ENCODE peak calls at places on chromosome 16, in seven cellular contexts. U is CD8-positive, alpha-beta memory T cell; O is activated T-helper 1 cell treated with anti-CD3 and anti-CD28 coated beads, Interleukin-12 subunit alpha, Interleukin-12 subunit beta, Interleukin-2, Interleukin-4 antibody, amounts not matched to agents 30 ng/mL and 10 ng/mL and 1 ng/mL, durations not matched to agents 14 hours and 24 hours and 36 hours; R is frontal cortex; X is stimulated activated CD8-positive, alpha-beta memory T cell treated with anti-CD3 and anti-CD28 coated beads, Interleukin-7, amount 100 ng/mL, for 24 hours; M is LoVo; G is RWPE1. Q is an unnamed sample.

GRCh38 chr16:75116911-75117245 is 298 bp upstream of the LDHD start:
- DNase-seq in U (no peak), O (no peak), R (no peak), X (no peak), M (no peak), G (no peak), Q (no peak)

GRCh38 chr16:20939599-20939998 is 39.0 kb downstream of the LYRM1 start:
- DNase-seq in U (no peak), O (no peak), R (no peak), X (no peak), M (no peak), G (no peak), Q (no peak)

GRCh38 chr16:54240180-54241125 is 46.1 kb downstream of the IRX3 start:
- DNase-seq in U (no peak), O (no peak), R (no peak), X (no peak), M (no peak), G (no peak), Q (no peak)

GRCh38 chr16:70686376-70687171 is 721 bp upstream of the MTSS2 start:
- DNase-seq in U (no peak), O (no peak), R (no peak), X (no peak), M (no peak), G (no peak), Q (no peak)

GRCh38 chr16:3839402-3840184 is 40.9 kb downstream of the CREBBP start:
- DNase-seq in U (no peak), O (no peak), R (no peak), X (no peak), M (no peak), G (no peak), Q (no peak)

GRCh38 chr16:11203111-11203623 is 52.8 kb downstream of the SOCS1 start:
- DNase-seq in U (no peak), O (no peak), R (no peak), X (no peak), M (no peak), G (no peak), Q (no peak)

GRCh38 chr16:85819245-85819644 is 19.8 kb downstream of the COX4I1 start:
- DNase-seq in U (peak; percentile 69), O (peak; percentile 76), R (peak; percentile 49), X (peak; percentile 80), M (peak; percentile 58), G (peak; percentile 74), Q (peak; percentile 78)

GRCh38 chr16:88601313-88602036 is 31.3 kb downstream of the ZC3H18 start:
- DNase-seq in U (no peak), O (no peak), R (no peak), X (no peak), M (no peak), G (no peak), Q (no peak)

GRCh38 chr16:84730406-84731106 is 30.8 kb downstream of the USP10 start:
- DNase-seq in U (no peak), O (no peak), R (no peak), X (no peak), M (peak; percentile 83), G (peak; percentile 80), Q (peak; percentile 31)

GRCh38 chr16:27237229-27238015 is 31.1 kb downstream of the NSMCE1 start:
- DNase-seq in U (peak; percentile 67), O (peak; percentile 69), R (no peak), X (peak; percentile 51), M (no peak), G (no peak), Q (peak; percentile 70)

GRCh38 chr16:17101646-17102045 is 369.1 kb downstream of the XYLT1 start:
- DNase-seq in U (no peak), O (no peak), R (no peak), X (no peak), M (no peak), G (no peak), Q (no peak)

GRCh38 chr16:55508941-55509920 is at the start of gene LPCAT2:
- DNase-seq in U (no peak), O (peak; percentile 51), R (peak; percentile 59), X (peak; percentile 20), M (peak; percentile 86), G (peak; percentile 92), Q (peak; percentile 17)

GRCh38 chr16:72036098-72036497 is 18.2 kb upstream of the HP start:
- DNase-seq in U (no peak), O (no peak), R (no peak), X (no peak), M (no peak), G (no peak), Q (no peak)

GRCh38 chr16:56671706-56672105 is 2.1 kb downstream of the MT1H start:
- DNase-seq in U (no peak), O (no peak), R (no peak), X (no peak), M (no peak), G (no peak), Q (no peak)

GRCh38 chr16:53504665-53505064 is 1.7 kb upstream of the AKTIP start:
- DNase-seq in U (peak; percentile 17), O (no peak), R (no peak), X (no peak), M (no peak), G (no peak), Q (no peak)

GRCh38 chr16:54231336-54231735 is 55.3 kb downstream of the IRX3 start:
- DNase-seq in U (no peak), O (no peak), R (no peak), X (no peak), M (no peak), G (no peak), Q (no peak)

GRCh38 chr16:15592324-15592723 is 50.6 kb downstream of the MARF1 start:
- DNase-seq in U (no peak), O (no peak), R (no peak), X (no peak), M (peak; percentile 38), G (no peak), Q (peak; percentile 18)

GRCh38 chr16:58661199-58661830 is 23.3 kb downstream of the SLC38A7 start:
- DNase-seq in U (no peak), O (no peak), R (peak; percentile 50), X (no peak), M (peak; percentile 76), G (peak; percentile 86), Q (peak; percentile 12)

GRCh38 chr16:84225126-84225525 is 14.7 kb downstream of the KCNG4 start:
- DNase-seq in U (no peak), O (no peak), R (no peak), X (no peak), M (no peak), G (no peak), Q (no peak)

GRCh38 chr16:57477531-57478202 is 8.6 kb downstream of the DOK4 start:
- DNase-seq in U (no peak), O (no peak), R (no peak), X (no peak), M (no peak), G (no peak), Q (no peak)

GRCh38 chr16:54287018-54287757 is 601 bp upstream of the IRX3 start:
- DNase-seq in U (no peak), O (no peak), R (no peak), X (no peak), M (no peak), G (peak; percentile 23), Q (no peak)

GRCh38 chr16:89697616-89698331 is 3.7 kb downstream of the SPATA2L start:
- DNase-seq in U (no peak), O (no peak), R (no peak), X (no peak), M (no peak), G (no peak), Q (no peak)

GRCh38 chr16:7405166-7405565 is 72.5 kb downstream of the RBFOX1 start:
- DNase-seq in U (no peak), O (no peak), R (no peak), X (no peak), M (no peak), G (no peak), Q (no peak)

GRCh38 chr16:2511128-2511785 is 2.5 kb upstream of the ATP6V0C start:
- DNase-seq in U (no peak), O (no peak), R (no peak), X (no peak), M (no peak), G (no peak), Q (no peak)

GRCh38 chr16:73713301-73713700 is 583.3 kb upstream of the PSMD7 start:
- DNase-seq in U (no peak), O (no peak), R (peak; percentile 36), X (no peak), M (no peak), G (no peak), Q (no peak)

GRCh38 chr16:14104066-14104465 is 32.9 kb downstream of the MRTFB start:
- DNase-seq in U (no peak), O (no peak), R (no peak), X (no peak), M (no peak), G (no peak), Q (no peak)

GRCh38 chr16:54193656-54194007 is 93.0 kb downstream of the IRX3 start:
- DNase-seq in U (no peak), O (peak; percentile 16), R (no peak), X (no peak), M (peak; percentile 38), G (peak; percentile 59), Q (no peak)

GRCh38 chr16:1028056-1028455 is 44.5 kb upstream of the SSTR5 start:
- DNase-seq in U (no peak), O (no peak), R (no peak), X (no peak), M (no peak), G (no peak), Q (no peak)

GRCh38 chr16:12303649-12304048 is 327.1 kb downstream of the SNX29 start:
- DNase-seq in U (no peak), O (no peak), R (no peak), X (no peak), M (no peak), G (no peak), Q (no peak)

GRCh38 chr16:78478267-78478821 is 378.9 kb downstream of the WWOX start:
- DNase-seq in U (no peak), O (no peak), R (no peak), X (no peak), M (no peak), G (no peak), Q (no peak)

GRCh38 chr16:19071811-19072777 is 4.7 kb downstream of the COQ7 start:
- DNase-seq in U (peak; percentile 21), O (peak; percentile 39), R (no peak), X (peak; percentile 40), M (peak; percentile 60), G (peak; percentile 42), Q (peak; percentile 29)

GRCh38 chr16:89599451-89599858 is 14.0 kb upstream of the DPEP1 start:
- DNase-seq in U (no peak), O (no peak), R (no peak), X (no peak), M (peak; percentile 41), G (no peak), Q (no peak)

GRCh38 chr16:59412275-59412841 is 678.2 kb upstream of the GOT2 start:
- DNase-seq in U (no peak), O (no peak), R (no peak), X (no peak), M (no peak), G (peak; percentile 3), Q (no peak)

GRCh38 chr16:11175106-11175795 is 80.8 kb downstream of the SOCS1 start:
- DNase-seq in U (no peak), O (no peak), R (no peak), X (no peak), M (no peak), G (no peak), Q (no peak)

GRCh38 chr16:11010576-11011221 is 66.3 kb downstream of the CLEC16A start:
- DNase-seq in U (no peak), O (no peak), R (no peak), X (no peak), M (no peak), G (no peak), Q (no peak)

GRCh38 chr16:49051626-49052025 is 230.0 kb downstream of the CBLN1 start:
- DNase-seq in U (no peak), O (no peak), R (no peak), X (no peak), M (no peak), G (no peak), Q (no peak)

GRCh38 chr16:85625053-85625452 is 11.9 kb downstream of the GSE1 start:
- DNase-seq in U (no peak), O (no peak), R (no peak), X (no peak), M (no peak), G (no peak), Q (no peak)

GRCh38 chr16:54143410-54143809 is 143.2 kb downstream of the IRX3 start:
- DNase-seq in U (no peak), O (no peak), R (no peak), X (no peak), M (no peak), G (no peak), Q (no peak)

Q was measured in naive B cell.